ENCODE peak calls at places on chromosomes 5 and 9, in six cellular contexts. One of them, this sample, is unnamed.
A peak's percentile ranks its signal among the peaks of the same experiment; 100 is the strongest.

GRCh38 chr9:136538599-136539426 is 7.0 kb downstream of the NOTCH1 start:
- DNase-seq in left ventricle myocardium inferior: peak; percentile 57
- DNase-seq in nephron progenitor cell: no peak
- DNase-seq in substantia nigra: peak; percentile 33
- DNase-seq in AG10803: no peak
- DNase-seq in fibroblast of the aortic adventitia: no peak
- DNase-seq in this sample: peak; percentile 56

GRCh38 chr9:86202338-86202882 is 57.0 kb downstream of the C9orf153 start:
- DNase-seq in left ventricle myocardium inferior: no peak
- DNase-seq in nephron progenitor cell: peak; percentile 21
- DNase-seq in substantia nigra: peak; percentile 1
- DNase-seq in AG10803: peak; percentile 62
- DNase-seq in fibroblast of the aortic adventitia: peak; percentile 66
- DNase-seq in this sample: no peak

GRCh38 chr9:137878146-137878941 is 762 bp downstream of the CACNA1B start:
- DNase-seq in left ventricle myocardium inferior: no peak
- DNase-seq in nephron progenitor cell: peak; percentile 95
- DNase-seq in substantia nigra: no peak
- DNase-seq in AG10803: no peak
- DNase-seq in fibroblast of the aortic adventitia: no peak
- DNase-seq in this sample: peak; percentile 70

GRCh38 chr5:4216142-4216541 is 620.5 kb downstream of the IRX1 start:
- DNase-seq in left ventricle myocardium inferior: no peak
- DNase-seq in nephron progenitor cell: no peak
- DNase-seq in substantia nigra: no peak
- DNase-seq in AG10803: no peak
- DNase-seq in fibroblast of the aortic adventitia: no peak
- DNase-seq in this sample: no peak

GRCh38 chr9:93223241-93224180 is 39.6 kb downstream of the WNK2 start:
- DNase-seq in left ventricle myocardium inferior: no peak
- DNase-seq in nephron progenitor cell: no peak
- DNase-seq in substantia nigra: no peak
- DNase-seq in AG10803: peak; percentile 63
- DNase-seq in fibroblast of the aortic adventitia: peak; percentile 47
- DNase-seq in this sample: no peak

GRCh38 chr5:14184082-14184481 is 40.9 kb downstream of the TRIO start:
- DNase-seq in left ventricle myocardium inferior: no peak
- DNase-seq in nephron progenitor cell: no peak
- DNase-seq in substantia nigra: no peak
- DNase-seq in AG10803: no peak
- DNase-seq in fibroblast of the aortic adventitia: no peak
- DNase-seq in this sample: no peak

GRCh38 chr5:30994170-30994569 is 199.3 kb upstream of the CDH6 start:
- DNase-seq in left ventricle myocardium inferior: no peak
- DNase-seq in nephron progenitor cell: no peak
- DNase-seq in substantia nigra: no peak
- DNase-seq in AG10803: no peak
- DNase-seq in fibroblast of the aortic adventitia: no peak
- DNase-seq in this sample: no peak

GRCh38 chr5:74040065-74040551 is 414.1 kb downstream of the ARHGEF28 start:
- DNase-seq in left ventricle myocardium inferior: no peak
- DNase-seq in nephron progenitor cell: no peak
- DNase-seq in substantia nigra: no peak
- DNase-seq in AG10803: peak; percentile 81
- DNase-seq in fibroblast of the aortic adventitia: peak; percentile 89
- DNase-seq in this sample: no peak

GRCh38 chr9:112755059-112755458 is 4.5 kb downstream of the SNX30 start:
- DNase-seq in left ventricle myocardium inferior: no peak
- DNase-seq in nephron progenitor cell: no peak
- DNase-seq in substantia nigra: no peak
- DNase-seq in AG10803: peak; percentile 48
- DNase-seq in fibroblast of the aortic adventitia: peak; percentile 76
- DNase-seq in this sample: no peak

GRCh38 chr5:59126665-59127354 is 543.9 kb downstream of the RAB3C start:
- DNase-seq in left ventricle myocardium inferior: no peak
- DNase-seq in nephron progenitor cell: no peak
- DNase-seq in substantia nigra: no peak
- DNase-seq in AG10803: peak; percentile 61
- DNase-seq in fibroblast of the aortic adventitia: peak; percentile 58
- DNase-seq in this sample: no peak

GRCh38 chr9:113737414-113738271 is 138.5 kb upstream of the ZNF618 start:
- DNase-seq in left ventricle myocardium inferior: no peak
- DNase-seq in nephron progenitor cell: peak; percentile 73
- DNase-seq in substantia nigra: no peak
- DNase-seq in AG10803: peak; percentile 47
- DNase-seq in fibroblast of the aortic adventitia: peak; percentile 82
- DNase-seq in this sample: peak; percentile 32

GRCh38 chr5:173323799-173324114 is 4.5 kb downstream of the STC2 start:
- DNase-seq in left ventricle myocardium inferior: no peak
- DNase-seq in nephron progenitor cell: no peak
- DNase-seq in substantia nigra: no peak
- DNase-seq in AG10803: no peak
- DNase-seq in fibroblast of the aortic adventitia: no peak
- DNase-seq in this sample: no peak

GRCh38 chr9:14131353-14132088 is 182.4 kb downstream of the NFIB start:
- DNase-seq in left ventricle myocardium inferior: no peak
- DNase-seq in nephron progenitor cell: no peak
- DNase-seq in substantia nigra: no peak
- DNase-seq in AG10803: no peak
- DNase-seq in fibroblast of the aortic adventitia: no peak
- DNase-seq in this sample: no peak

GRCh38 chr9:128298535-128299482 is 22.7 kb downstream of the SWI5 start:
- DNase-seq in left ventricle myocardium inferior: no peak
- DNase-seq in nephron progenitor cell: no peak
- DNase-seq in substantia nigra: no peak
- DNase-seq in AG10803: no peak
- DNase-seq in fibroblast of the aortic adventitia: no peak
- DNase-seq in this sample: no peak

GRCh38 chr5:177588413-177588909 is 3.5 kb upstream of the TMED9 start:
- DNase-seq in left ventricle myocardium inferior: no peak
- DNase-seq in nephron progenitor cell: no peak
- DNase-seq in substantia nigra: no peak
- DNase-seq in AG10803: no peak
- DNase-seq in fibroblast of the aortic adventitia: no peak
- DNase-seq in this sample: no peak

GRCh38 chr5:115573133-115573532 is 28.6 kb upstream of the FEM1C start:
- DNase-seq in left ventricle myocardium inferior: no peak
- DNase-seq in nephron progenitor cell: no peak
- DNase-seq in substantia nigra: no peak
- DNase-seq in AG10803: peak; percentile 66
- DNase-seq in fibroblast of the aortic adventitia: peak; percentile 70
- DNase-seq in this sample: no peak

GRCh38 chr9:98332405-98332831 is 77.0 kb upstream of the TBC1D2 start:
- DNase-seq in left ventricle myocardium inferior: no peak
- DNase-seq in nephron progenitor cell: no peak
- DNase-seq in substantia nigra: no peak
- DNase-seq in AG10803: no peak
- DNase-seq in fibroblast of the aortic adventitia: peak; percentile 58
- DNase-seq in this sample: no peak

GRCh38 chr9:94554439-94555331 is at the start of gene PCAT7:
- DNase-seq in left ventricle myocardium inferior: no peak
- DNase-seq in nephron progenitor cell: peak; percentile 75
- DNase-seq in substantia nigra: no peak
- DNase-seq in AG10803: peak; percentile 45
- DNase-seq in fibroblast of the aortic adventitia: peak; percentile 32
- DNase-seq in this sample: no peak

GRCh38 chr9:99239341-99240055 is 17.4 kb downstream of the SEC61B start:
- DNase-seq in left ventricle myocardium inferior: no peak
- DNase-seq in nephron progenitor cell: no peak
- DNase-seq in substantia nigra: no peak
- DNase-seq in AG10803: peak; percentile 79
- DNase-seq in fibroblast of the aortic adventitia: peak; percentile 52
- DNase-seq in this sample: no peak

GRCh38 chr5:14665949-14666741 is 1.6 kb downstream of the OTULIN start:
- DNase-seq in left ventricle myocardium inferior: no peak
- DNase-seq in nephron progenitor cell: peak; percentile 7
- DNase-seq in substantia nigra: no peak
- DNase-seq in AG10803: no peak
- DNase-seq in fibroblast of the aortic adventitia: no peak
- DNase-seq in this sample: no peak

GRCh38 chr5:108801776-108802175 is 54.1 kb downstream of the FER start:
- DNase-seq in left ventricle myocardium inferior: no peak
- DNase-seq in nephron progenitor cell: no peak
- DNase-seq in substantia nigra: no peak
- DNase-seq in AG10803: peak; percentile 88
- DNase-seq in fibroblast of the aortic adventitia: peak; percentile 94
- DNase-seq in this sample: no peak

GRCh38 chr9:23934291-23934690 is 108.3 kb upstream of the ELAVL2 start:
- DNase-seq in left ventricle myocardium inferior: no peak
- DNase-seq in nephron progenitor cell: no peak
- DNase-seq in substantia nigra: no peak
- DNase-seq in AG10803: no peak
- DNase-seq in fibroblast of the aortic adventitia: no peak
- DNase-seq in this sample: no peak

GRCh38 chr9:111974092-111974681 is 77.6 kb downstream of the UGCG start:
- DNase-seq in left ventricle myocardium inferior: no peak
- DNase-seq in nephron progenitor cell: peak; percentile 11
- DNase-seq in substantia nigra: no peak
- DNase-seq in AG10803: peak; percentile 83
- DNase-seq in fibroblast of the aortic adventitia: peak; percentile 78
- DNase-seq in this sample: no peak

GRCh38 chr5:126248611-126249010 is 174.6 kb upstream of the GRAMD2B start:
- DNase-seq in left ventricle myocardium inferior: no peak
- DNase-seq in nephron progenitor cell: no peak
- DNase-seq in substantia nigra: no peak
- DNase-seq in AG10803: no peak
- DNase-seq in fibroblast of the aortic adventitia: no peak
- DNase-seq in this sample: no peak

GRCh38 chr9:109098221-109098959 is 21.4 kb downstream of the TMEM245 start:
- DNase-seq in left ventricle myocardium inferior: no peak
- DNase-seq in nephron progenitor cell: peak; percentile 20
- DNase-seq in substantia nigra: peak; percentile 19
- DNase-seq in AG10803: peak; percentile 93
- DNase-seq in fibroblast of the aortic adventitia: peak; percentile 95
- DNase-seq in this sample: no peak

GRCh38 chr5:53339962-53340540 is 140.4 kb upstream of the FST start:
- DNase-seq in left ventricle myocardium inferior: no peak
- DNase-seq in nephron progenitor cell: no peak
- DNase-seq in substantia nigra: no peak
- DNase-seq in AG10803: peak; percentile 30
- DNase-seq in fibroblast of the aortic adventitia: no peak
- DNase-seq in this sample: no peak

GRCh38 chr5:52709171-52709925 is 78.4 kb upstream of the ITGA1 start:
- DNase-seq in left ventricle myocardium inferior: no peak
- DNase-seq in nephron progenitor cell: no peak
- DNase-seq in substantia nigra: no peak
- DNase-seq in AG10803: no peak
- DNase-seq in fibroblast of the aortic adventitia: no peak
- DNase-seq in this sample: no peak

GRCh38 chr5:10366310-10367297 is 13.1 kb downstream of the MARCHF6 start:
- DNase-seq in left ventricle myocardium inferior: no peak
- DNase-seq in nephron progenitor cell: no peak
- DNase-seq in substantia nigra: no peak
- DNase-seq in AG10803: peak; percentile 84
- DNase-seq in fibroblast of the aortic adventitia: peak; percentile 57
- DNase-seq in this sample: no peak

GRCh38 chr5:136012041-136012804 is 16.6 kb upstream of the TGFBI start:
- DNase-seq in left ventricle myocardium inferior: no peak
- DNase-seq in nephron progenitor cell: no peak
- DNase-seq in substantia nigra: no peak
- DNase-seq in AG10803: peak; percentile 76
- DNase-seq in fibroblast of the aortic adventitia: peak; percentile 57
- DNase-seq in this sample: no peak

GRCh38 chr9:132773764-132774339 is 103.6 kb downstream of the GTF3C4 start:
- DNase-seq in left ventricle myocardium inferior: no peak
- DNase-seq in nephron progenitor cell: no peak
- DNase-seq in substantia nigra: no peak
- DNase-seq in AG10803: no peak
- DNase-seq in fibroblast of the aortic adventitia: no peak
- DNase-seq in this sample: no peak

GRCh38 chr5:106121972-106122605 is 1548.6 kb downstream of the EFNA5 start:
- DNase-seq in left ventricle myocardium inferior: no peak
- DNase-seq in nephron progenitor cell: peak; percentile 54
- DNase-seq in substantia nigra: no peak
- DNase-seq in AG10803: peak; percentile 6
- DNase-seq in fibroblast of the aortic adventitia: peak; percentile 14
- DNase-seq in this sample: no peak

GRCh38 chr5:132102944-132103343 is 29.4 kb downstream of the CSF2 start:
- DNase-seq in left ventricle myocardium inferior: no peak
- DNase-seq in nephron progenitor cell: no peak
- DNase-seq in substantia nigra: no peak
- DNase-seq in AG10803: no peak
- DNase-seq in fibroblast of the aortic adventitia: no peak
- DNase-seq in this sample: no peak

GRCh38 chr5:151825445-151825844 is 53.7 kb downstream of the G3BP1 start:
- DNase-seq in left ventricle myocardium inferior: peak; percentile 22
- DNase-seq in nephron progenitor cell: peak; percentile 69
- DNase-seq in substantia nigra: peak; percentile 41
- DNase-seq in AG10803: peak; percentile 82
- DNase-seq in fibroblast of the aortic adventitia: peak; percentile 81
- DNase-seq in this sample: peak; percentile 13

GRCh38 chr5:10695055-10695649 is 65.9 kb downstream of the DAP start:
- DNase-seq in left ventricle myocardium inferior: peak; percentile 76
- DNase-seq in nephron progenitor cell: peak; percentile 69
- DNase-seq in substantia nigra: peak; percentile 75
- DNase-seq in AG10803: peak; percentile 71
- DNase-seq in fibroblast of the aortic adventitia: peak; percentile 74
- DNase-seq in this sample: peak; percentile 72

GRCh38 chr5:123089971-123090640 is 1.1 kb downstream of the PRDM6 start:
- DNase-seq in left ventricle myocardium inferior: peak; percentile 20
- DNase-seq in nephron progenitor cell: peak; percentile 75
- DNase-seq in substantia nigra: no peak
- DNase-seq in AG10803: peak; percentile 24
- DNase-seq in fibroblast of the aortic adventitia: peak; percentile 25
- DNase-seq in this sample: peak; percentile 40

GRCh38 chr9:134057311-134057665 is 10.5 kb downstream of the BRD3 start:
- DNase-seq in left ventricle myocardium inferior: peak; percentile 13
- DNase-seq in nephron progenitor cell: no peak
- DNase-seq in substantia nigra: no peak
- DNase-seq in AG10803: no peak
- DNase-seq in fibroblast of the aortic adventitia: no peak
- DNase-seq in this sample: no peak

GRCh38 chr9:79656127-79656526 is 84.4 kb downstream of the TLE4 start:
- DNase-seq in left ventricle myocardium inferior: no peak
- DNase-seq in nephron progenitor cell: no peak
- DNase-seq in substantia nigra: no peak
- DNase-seq in AG10803: no peak
- DNase-seq in fibroblast of the aortic adventitia: no peak
- DNase-seq in this sample: no peak

GRCh38 chr5:32932231-32932935 is 221.3 kb downstream of the NPR3 start:
- DNase-seq in left ventricle myocardium inferior: no peak
- DNase-seq in nephron progenitor cell: no peak
- DNase-seq in substantia nigra: no peak
- DNase-seq in AG10803: no peak
- DNase-seq in fibroblast of the aortic adventitia: peak; percentile 46
- DNase-seq in this sample: no peak

GRCh38 chr5:34483442-34484033 is 172.6 kb upstream of the RAI14 start:
- DNase-seq in left ventricle myocardium inferior: no peak
- DNase-seq in nephron progenitor cell: no peak
- DNase-seq in substantia nigra: peak; percentile 31
- DNase-seq in AG10803: no peak
- DNase-seq in fibroblast of the aortic adventitia: no peak
- DNase-seq in this sample: no peak

This sample was measured in frontal cortex.